ENCODE peak calls at places on chromosomes 6 and 20, in seven cellular contexts. One of them, this sample, is unnamed.

GRCh38 chr6:163324326-163324927 is 90.1 kb upstream of the QKI start:
- DNase-seq in T-helper 2 cell: no peak
- DNase-seq in T-helper 9 cell: no peak
- DNase-seq in fibroblast of villous mesenchyme: no peak
- DNase-seq in neural crest cell: no peak
- DNase-seq in hypothalamus: no peak
- DNase-seq in DMS153: no peak
- DNase-seq in this sample: no peak

GRCh38 chr6:114862064-114862463 is 519.2 kb upstream of the HS3ST5 start:
- DNase-seq in DMS153: no peak
- DNase-seq in fibroblast of villous mesenchyme: no peak
- DNase-seq in hypothalamus: no peak
- DNase-seq in T-helper 2 cell: no peak
- DNase-seq in neural crest cell: no peak
- DNase-seq in T-helper 9 cell: no peak
- DNase-seq in this sample: no peak

GRCh38 chr6:28944412-28945006 is 20.7 kb upstream of the TRIM27 start:
- DNase-seq in hypothalamus: peak
- DNase-seq in T-helper 2 cell: no peak
- DNase-seq in T-helper 9 cell: peak
- DNase-seq in neural crest cell: peak
- DNase-seq in DMS153: peak
- DNase-seq in fibroblast of villous mesenchyme: peak
- DNase-seq in this sample: peak

GRCh38 chr6:157329829-157330228 is 6.5 kb upstream of the TMEM242 start:
- DNase-seq in DMS153: no peak
- DNase-seq in hypothalamus: no peak
- DNase-seq in T-helper 2 cell: no peak
- DNase-seq in neural crest cell: no peak
- DNase-seq in fibroblast of villous mesenchyme: no peak
- DNase-seq in T-helper 9 cell: no peak
- DNase-seq in this sample: no peak

GRCh38 chr6:136657629-136658028 is 107.4 kb upstream of the MAP7 start:
- DNase-seq in fibroblast of villous mesenchyme: peak
- DNase-seq in DMS153: no peak
- DNase-seq in hypothalamus: no peak
- DNase-seq in T-helper 2 cell: no peak
- DNase-seq in T-helper 9 cell: no peak
- DNase-seq in neural crest cell: no peak
- DNase-seq in this sample: no peak

GRCh38 chr20:36372671-36373070 is 66.5 kb downstream of the DLGAP4 start:
- DNase-seq in hypothalamus: no peak
- DNase-seq in fibroblast of villous mesenchyme: no peak
- DNase-seq in neural crest cell: no peak
- DNase-seq in DMS153: peak
- DNase-seq in T-helper 9 cell: no peak
- DNase-seq in T-helper 2 cell: no peak
- DNase-seq in this sample: no peak

GRCh38 chr20:63158845-63159244 is 57.1 kb downstream of the YTHDF1 start:
- DNase-seq in neural crest cell: no peak
- DNase-seq in DMS153: no peak
- DNase-seq in hypothalamus: no peak
- DNase-seq in fibroblast of villous mesenchyme: no peak
- DNase-seq in T-helper 9 cell: no peak
- DNase-seq in T-helper 2 cell: no peak
- DNase-seq in this sample: no peak

GRCh38 chr6:37372116-37372515 is 18.3 kb downstream of the RNF8 start:
- DNase-seq in neural crest cell: no peak
- DNase-seq in DMS153: no peak
- DNase-seq in fibroblast of villous mesenchyme: no peak
- DNase-seq in hypothalamus: no peak
- DNase-seq in T-helper 2 cell: no peak
- DNase-seq in T-helper 9 cell: no peak
- DNase-seq in this sample: no peak

GRCh38 chr20:53801609-53802370 is 208.2 kb upstream of the ZNF217 start:
- DNase-seq in DMS153: no peak
- DNase-seq in fibroblast of villous mesenchyme: no peak
- DNase-seq in T-helper 2 cell: no peak
- DNase-seq in hypothalamus: no peak
- DNase-seq in T-helper 9 cell: no peak
- DNase-seq in neural crest cell: no peak
- DNase-seq in this sample: no peak

GRCh38 chr6:25050356-25050755 is 114.6 kb upstream of the RIPOR2 start:
- DNase-seq in T-helper 2 cell: no peak
- DNase-seq in hypothalamus: no peak
- DNase-seq in T-helper 9 cell: peak
- DNase-seq in neural crest cell: no peak
- DNase-seq in fibroblast of villous mesenchyme: peak
- DNase-seq in DMS153: no peak
- DNase-seq in this sample: no peak

GRCh38 chr6:44381739-44382138 is 5.8 kb upstream of the CDC5L start:
- DNase-seq in neural crest cell: no peak
- DNase-seq in DMS153: no peak
- DNase-seq in T-helper 9 cell: no peak
- DNase-seq in T-helper 2 cell: no peak
- DNase-seq in hypothalamus: peak
- DNase-seq in fibroblast of villous mesenchyme: peak
- DNase-seq in this sample: no peak

GRCh38 chr20:8227293-8227692 is 95.2 kb downstream of the PLCB1 start:
- DNase-seq in T-helper 9 cell: no peak
- DNase-seq in hypothalamus: no peak
- DNase-seq in fibroblast of villous mesenchyme: no peak
- DNase-seq in neural crest cell: no peak
- DNase-seq in DMS153: no peak
- DNase-seq in T-helper 2 cell: no peak
- DNase-seq in this sample: no peak

GRCh38 chr6:149942461-149942829 is 631 bp downstream of the ULBP2 start:
- DNase-seq in neural crest cell: no peak
- DNase-seq in T-helper 2 cell: no peak
- DNase-seq in fibroblast of villous mesenchyme: no peak
- DNase-seq in hypothalamus: no peak
- DNase-seq in T-helper 9 cell: no peak
- DNase-seq in DMS153: no peak
- DNase-seq in this sample: peak

GRCh38 chr6:143215785-143216184 is 155.1 kb downstream of the AIG1 start:
- DNase-seq in T-helper 2 cell: no peak
- DNase-seq in neural crest cell: no peak
- DNase-seq in DMS153: no peak
- DNase-seq in hypothalamus: no peak
- DNase-seq in fibroblast of villous mesenchyme: no peak
- DNase-seq in T-helper 9 cell: no peak
- DNase-seq in this sample: no peak

GRCh38 chr20:23200914-23201313 is 114.8 kb upstream of the CD93 start:
- DNase-seq in DMS153: peak
- DNase-seq in fibroblast of villous mesenchyme: no peak
- DNase-seq in hypothalamus: no peak
- DNase-seq in T-helper 2 cell: no peak
- DNase-seq in T-helper 9 cell: no peak
- DNase-seq in neural crest cell: no peak
- DNase-seq in this sample: peak

GRCh38 chr6:83055366-83055964 is 10.2 kb downstream of the UBE3D start:
- DNase-seq in neural crest cell: peak
- DNase-seq in fibroblast of villous mesenchyme: peak
- DNase-seq in DMS153: peak
- DNase-seq in T-helper 2 cell: no peak
- DNase-seq in T-helper 9 cell: peak
- DNase-seq in hypothalamus: peak
- DNase-seq in this sample: peak

GRCh38 chr6:13834762-13835161 is 20.4 kb upstream of the MCUR1 start:
- DNase-seq in DMS153: no peak
- DNase-seq in neural crest cell: no peak
- DNase-seq in T-helper 2 cell: no peak
- DNase-seq in fibroblast of villous mesenchyme: no peak
- DNase-seq in hypothalamus: no peak
- DNase-seq in T-helper 9 cell: no peak
- DNase-seq in this sample: no peak

GRCh38 chr20:3645309-3646066 is 17.7 kb downstream of the GFRA4 start:
- DNase-seq in neural crest cell: no peak
- DNase-seq in fibroblast of villous mesenchyme: no peak
- DNase-seq in hypothalamus: no peak
- DNase-seq in T-helper 9 cell: no peak
- DNase-seq in T-helper 2 cell: no peak
- DNase-seq in DMS153: no peak
- DNase-seq in this sample: no peak

GRCh38 chr20:2836035-2836434 is 4.4 kb downstream of the PCED1A start:
- DNase-seq in T-helper 9 cell: no peak
- DNase-seq in hypothalamus: no peak
- DNase-seq in T-helper 2 cell: no peak
- DNase-seq in fibroblast of villous mesenchyme: no peak
- DNase-seq in DMS153: no peak
- DNase-seq in neural crest cell: no peak
- DNase-seq in this sample: no peak

GRCh38 chr6:48194596-48195295 is 83.7 kb upstream of the PTCHD4 start:
- DNase-seq in T-helper 9 cell: no peak
- DNase-seq in fibroblast of villous mesenchyme: no peak
- DNase-seq in hypothalamus: no peak
- DNase-seq in T-helper 2 cell: no peak
- DNase-seq in DMS153: no peak
- DNase-seq in neural crest cell: no peak
- DNase-seq in this sample: no peak

GRCh38 chr20:31842471-31843157 is 2.8 kb downstream of the FOXS1 start:
- DNase-seq in neural crest cell: no peak
- DNase-seq in DMS153: no peak
- DNase-seq in hypothalamus: no peak
- DNase-seq in fibroblast of villous mesenchyme: peak
- DNase-seq in T-helper 9 cell: no peak
- DNase-seq in T-helper 2 cell: no peak
- DNase-seq in this sample: no peak

GRCh38 chr6:144372116-144372515 is 87.0 kb downstream of the UTRN start:
- DNase-seq in fibroblast of villous mesenchyme: no peak
- DNase-seq in hypothalamus: no peak
- DNase-seq in neural crest cell: no peak
- DNase-seq in T-helper 9 cell: no peak
- DNase-seq in T-helper 2 cell: no peak
- DNase-seq in DMS153: no peak
- DNase-seq in this sample: no peak

GRCh38 chr6:89375427-89375868 is 22.9 kb upstream of the UBE2J1 start:
- DNase-seq in T-helper 9 cell: peak
- DNase-seq in hypothalamus: no peak
- DNase-seq in DMS153: peak
- DNase-seq in neural crest cell: no peak
- DNase-seq in T-helper 2 cell: no peak
- DNase-seq in fibroblast of villous mesenchyme: no peak
- DNase-seq in this sample: peak

GRCh38 chr6:96542702-96543101 is 20.2 kb upstream of the FHL5 start:
- DNase-seq in DMS153: no peak
- DNase-seq in neural crest cell: no peak
- DNase-seq in fibroblast of villous mesenchyme: peak
- DNase-seq in T-helper 9 cell: no peak
- DNase-seq in T-helper 2 cell: no peak
- DNase-seq in hypothalamus: no peak
- DNase-seq in this sample: no peak

GRCh38 chr6:160386869-160387518 is 38.8 kb downstream of the SLC22A3 start:
- DNase-seq in T-helper 2 cell: no peak
- DNase-seq in neural crest cell: no peak
- DNase-seq in T-helper 9 cell: no peak
- DNase-seq in DMS153: no peak
- DNase-seq in hypothalamus: no peak
- DNase-seq in fibroblast of villous mesenchyme: peak
- DNase-seq in this sample: no peak

GRCh38 chr6:20569000-20569610 is 34.8 kb downstream of the CDKAL1 start:
- DNase-seq in fibroblast of villous mesenchyme: no peak
- DNase-seq in DMS153: no peak
- DNase-seq in hypothalamus: no peak
- DNase-seq in neural crest cell: no peak
- DNase-seq in T-helper 9 cell: no peak
- DNase-seq in T-helper 2 cell: no peak
- DNase-seq in this sample: no peak

GRCh38 chr20:41169791-41170351 is 32.5 kb downstream of the PLCG1 start:
- DNase-seq in T-helper 2 cell: no peak
- DNase-seq in T-helper 9 cell: no peak
- DNase-seq in DMS153: no peak
- DNase-seq in neural crest cell: no peak
- DNase-seq in fibroblast of villous mesenchyme: no peak
- DNase-seq in hypothalamus: no peak
- DNase-seq in this sample: no peak

GRCh38 chr20:48340915-48341314 is 486.9 kb downstream of the PREX1 start:
- DNase-seq in DMS153: no peak
- DNase-seq in T-helper 2 cell: no peak
- DNase-seq in hypothalamus: no peak
- DNase-seq in neural crest cell: no peak
- DNase-seq in fibroblast of villous mesenchyme: no peak
- DNase-seq in T-helper 9 cell: no peak
- DNase-seq in this sample: no peak

GRCh38 chr6:41697902-41698349 is 37.5 kb downstream of the TFEB start:
- DNase-seq in neural crest cell: no peak
- DNase-seq in T-helper 9 cell: no peak
- DNase-seq in DMS153: no peak
- DNase-seq in fibroblast of villous mesenchyme: no peak
- DNase-seq in hypothalamus: no peak
- DNase-seq in T-helper 2 cell: no peak
- DNase-seq in this sample: no peak

GRCh38 chr6:61809004-61809595 is 476.9 kb downstream of the KHDRBS2 start:
- DNase-seq in hypothalamus: peak
- DNase-seq in DMS153: peak
- DNase-seq in T-helper 2 cell: no peak
- DNase-seq in fibroblast of villous mesenchyme: peak
- DNase-seq in T-helper 9 cell: no peak
- DNase-seq in neural crest cell: no peak
- DNase-seq in this sample: peak

GRCh38 chr6:149129401-149130077 is 188.0 kb upstream of the TAB2 start:
- DNase-seq in T-helper 9 cell: no peak
- DNase-seq in neural crest cell: no peak
- DNase-seq in hypothalamus: no peak
- DNase-seq in DMS153: no peak
- DNase-seq in fibroblast of villous mesenchyme: peak
- DNase-seq in T-helper 2 cell: no peak
- DNase-seq in this sample: no peak

GRCh38 chr20:54048489-54048888 is 21.9 kb downstream of the BCAS1 start:
- DNase-seq in hypothalamus: no peak
- DNase-seq in T-helper 2 cell: no peak
- DNase-seq in neural crest cell: no peak
- DNase-seq in fibroblast of villous mesenchyme: peak
- DNase-seq in DMS153: no peak
- DNase-seq in T-helper 9 cell: no peak
- DNase-seq in this sample: no peak

GRCh38 chr6:133631421-133631820 is 257.5 kb upstream of the TCF21 start:
- DNase-seq in hypothalamus: no peak
- DNase-seq in fibroblast of villous mesenchyme: peak
- DNase-seq in neural crest cell: no peak
- DNase-seq in DMS153: no peak
- DNase-seq in T-helper 2 cell: no peak
- DNase-seq in T-helper 9 cell: no peak
- DNase-seq in this sample: no peak

GRCh38 chr20:4875578-4876067 is 125.7 kb downstream of the SLC23A2 start:
- DNase-seq in DMS153: peak
- DNase-seq in neural crest cell: no peak
- DNase-seq in hypothalamus: no peak
- DNase-seq in T-helper 2 cell: no peak
- DNase-seq in T-helper 9 cell: no peak
- DNase-seq in fibroblast of villous mesenchyme: no peak
- DNase-seq in this sample: peak

GRCh38 chr6:7587631-7588100 is 2.3 kb upstream of the SNRNP48 start:
- DNase-seq in T-helper 9 cell: no peak
- DNase-seq in T-helper 2 cell: no peak
- DNase-seq in DMS153: no peak
- DNase-seq in neural crest cell: no peak
- DNase-seq in fibroblast of villous mesenchyme: peak
- DNase-seq in hypothalamus: no peak
- DNase-seq in this sample: no peak

GRCh38 chr20:40101479-40102032 is 587.5 kb downstream of the MAFB start:
- DNase-seq in T-helper 2 cell: no peak
- DNase-seq in neural crest cell: no peak
- DNase-seq in fibroblast of villous mesenchyme: no peak
- DNase-seq in hypothalamus: no peak
- DNase-seq in DMS153: no peak
- DNase-seq in T-helper 9 cell: no peak
- DNase-seq in this sample: no peak

GRCh38 chr6:69584913-69585729 is 211.7 kb downstream of the LMBRD1 start:
- DNase-seq in hypothalamus: no peak
- DNase-seq in T-helper 2 cell: no peak
- DNase-seq in DMS153: no peak
- DNase-seq in T-helper 9 cell: no peak
- DNase-seq in neural crest cell: no peak
- DNase-seq in fibroblast of villous mesenchyme: no peak
- DNase-seq in this sample: no peak

GRCh38 chr6:40912158-40912946 is 126.7 kb downstream of the UNC5CL start:
- DNase-seq in DMS153: peak
- DNase-seq in T-helper 2 cell: no peak
- DNase-seq in T-helper 9 cell: no peak
- DNase-seq in neural crest cell: no peak
- DNase-seq in fibroblast of villous mesenchyme: peak
- DNase-seq in hypothalamus: peak
- DNase-seq in this sample: peak